ENCODE peak calls at places on chromosome 15, in four cellular contexts. One of them, this sample, is unnamed.

GRCh38 chr15:51223771-51224229 is 114.6 kb downstream of the CYP19A1 start:
- DNase-seq in H1: no peak
- DNase-seq in K562: no peak
- DNase-seq in HepG2: no peak
- DNase-seq in this sample: peak

GRCh38 chr15:92787116-92787515 is 113.0 kb upstream of the CHD2 start:
- DNase-seq in H1: no peak
- DNase-seq in K562: no peak
- DNase-seq in HepG2: no peak
- DNase-seq in this sample: no peak

GRCh38 chr15:90233701-90234518 is at the start of the genes CIB1 and GDPGP1:
- DNase-seq in H1: peak
- DNase-seq in K562: peak
- DNase-seq in HepG2: peak
- DNase-seq in this sample: peak

GRCh38 chr15:74311734-74312444 is 55.6 kb downstream of the CYP11A1 start:
- DNase-seq in H1: no peak
- DNase-seq in K562: peak
- DNase-seq in HepG2: peak
- DNase-seq in this sample: peak

GRCh38 chr15:63950911-63951481 is 95.3 kb downstream of the DAPK2 start:
- DNase-seq in H1: no peak
- DNase-seq in K562: no peak
- DNase-seq in HepG2: no peak
- DNase-seq in this sample: peak

GRCh38 chr15:77632760-77633133 is at the start of gene LINGO1:
- DNase-seq in H1: no peak
- DNase-seq in K562: peak
- DNase-seq in HepG2: no peak
- DNase-seq in this sample: no peak

GRCh38 chr15:37709669-37710068 is 224.8 kb upstream of the TMCO5A start:
- DNase-seq in H1: no peak
- DNase-seq in K562: no peak
- DNase-seq in HepG2: peak
- DNase-seq in this sample: no peak

GRCh38 chr15:89155656-89156055 is 65.7 kb downstream of the RLBP1 start:
- DNase-seq in H1: no peak
- DNase-seq in K562: no peak
- DNase-seq in HepG2: no peak
- DNase-seq in this sample: no peak

GRCh38 chr15:26311710-26312236 is 448.6 kb upstream of the ATP10A start:
- DNase-seq in H1: no peak
- DNase-seq in K562: no peak
- DNase-seq in HepG2: no peak
- DNase-seq in this sample: no peak

GRCh38 chr15:75857886-75858285 is 14.6 kb downstream of the UBE2Q2 start:
- DNase-seq in H1: no peak
- DNase-seq in K562: no peak
- DNase-seq in HepG2: no peak
- DNase-seq in this sample: no peak

GRCh38 chr15:29348308-29348914 is 78.8 kb upstream of the NSMCE3 start:
- DNase-seq in H1: no peak
- DNase-seq in K562: no peak
- DNase-seq in HepG2: no peak
- DNase-seq in this sample: no peak
- H2AFZ ChIP-seq in H1: no peak
- H2AFZ ChIP-seq in K562: no peak
- H2AFZ ChIP-seq in HepG2: no peak
- H2AFZ ChIP-seq in this sample: no peak

DNA sequence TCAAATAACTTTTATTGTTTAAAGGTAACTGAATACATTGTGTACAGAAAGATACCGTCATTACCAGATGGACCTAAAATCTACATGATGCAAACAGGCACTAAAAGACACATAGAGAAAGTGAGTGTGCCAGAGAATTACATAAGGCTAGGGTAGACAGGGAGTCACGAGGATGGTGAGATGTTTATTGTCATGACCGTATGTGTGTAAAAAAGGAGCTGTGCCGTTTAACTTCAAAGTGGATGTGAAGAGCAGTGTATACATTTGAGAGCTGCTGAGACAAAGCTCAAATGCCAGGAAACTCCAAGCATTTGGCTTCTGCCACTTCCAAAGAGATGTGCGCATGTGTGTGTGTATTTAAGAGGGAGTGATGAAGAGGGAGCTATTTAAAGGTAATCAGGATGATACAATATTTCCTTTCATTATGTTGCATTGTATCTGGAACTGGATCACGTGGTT is 51.4 kb upstream of the IGF1R start:
- DNase-seq in H1: no peak
- DNase-seq in K562: no peak
- DNase-seq in HepG2: no peak
- DNase-seq in this sample: no peak
- TF ChIP-seq JUN in H1: no peak
- TF ChIP-seq JUN in K562: no peak
- TF ChIP-seq JUN in HepG2: no peak
- TF ChIP-seq JUN in this sample: no peak

DNA sequence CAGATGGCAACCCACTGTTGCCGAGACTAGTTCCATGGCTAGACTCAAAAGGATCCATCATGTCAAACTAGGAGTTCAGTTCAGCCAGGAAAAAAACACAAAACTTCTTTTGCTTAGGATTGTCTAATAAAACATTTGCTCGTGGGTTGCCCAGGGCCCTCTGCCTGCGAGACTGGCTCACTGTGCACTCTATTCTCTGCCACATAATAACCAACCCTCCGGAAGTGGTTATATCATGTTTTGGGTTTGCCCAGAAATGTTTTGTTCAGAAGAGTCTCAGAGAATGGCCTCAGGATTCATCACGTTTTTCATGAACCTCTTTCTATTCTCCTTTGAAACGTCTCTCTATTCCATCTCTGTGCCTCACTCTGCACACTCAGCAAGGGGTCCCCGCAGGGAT is 216.1 kb downstream of the SV2B start:
- DNase-seq in H1: no peak
- DNase-seq in K562: no peak
- DNase-seq in HepG2: no peak
- DNase-seq in this sample: no peak
- TF ChIP-seq POLR2A in H1: no peak
- TF ChIP-seq POLR2A in K562: no peak
- TF ChIP-seq POLR2A in HepG2: no peak
- TF ChIP-seq POLR2A in this sample: no peak

GRCh38 chr15:28964098-28964497 is 78.3 kb downstream of the APBA2 start:
- DNase-seq in H1: no peak
- DNase-seq in K562: no peak
- DNase-seq in HepG2: no peak
- DNase-seq in this sample: no peak
- H2AFZ ChIP-seq in H1: no peak
- H2AFZ ChIP-seq in K562: no peak
- H2AFZ ChIP-seq in HepG2: no peak
- H2AFZ ChIP-seq in this sample: no peak

GRCh38 chr15:67164401-67164791 is 90.1 kb downstream of the AAGAB start:
- DNase-seq in H1: no peak
- DNase-seq in K562: no peak
- DNase-seq in HepG2: no peak
- DNase-seq in this sample: peak

GRCh38 chr15:67167131-67167530 is 87.3 kb downstream of the AAGAB start:
- DNase-seq in H1: no peak
- DNase-seq in K562: no peak
- DNase-seq in HepG2: no peak
- DNase-seq in this sample: no peak

GRCh38 chr15:67165653-67166260 is 88.7 kb downstream of the AAGAB start:
- DNase-seq in H1: peak
- DNase-seq in K562: no peak
- DNase-seq in HepG2: no peak
- DNase-seq in this sample: peak

GRCh38 chr15:67164811-67165652 is 89.4 kb downstream of the AAGAB start:
- DNase-seq in H1: no peak
- DNase-seq in K562: no peak
- DNase-seq in HepG2: no peak
- DNase-seq in this sample: peak

DNA sequence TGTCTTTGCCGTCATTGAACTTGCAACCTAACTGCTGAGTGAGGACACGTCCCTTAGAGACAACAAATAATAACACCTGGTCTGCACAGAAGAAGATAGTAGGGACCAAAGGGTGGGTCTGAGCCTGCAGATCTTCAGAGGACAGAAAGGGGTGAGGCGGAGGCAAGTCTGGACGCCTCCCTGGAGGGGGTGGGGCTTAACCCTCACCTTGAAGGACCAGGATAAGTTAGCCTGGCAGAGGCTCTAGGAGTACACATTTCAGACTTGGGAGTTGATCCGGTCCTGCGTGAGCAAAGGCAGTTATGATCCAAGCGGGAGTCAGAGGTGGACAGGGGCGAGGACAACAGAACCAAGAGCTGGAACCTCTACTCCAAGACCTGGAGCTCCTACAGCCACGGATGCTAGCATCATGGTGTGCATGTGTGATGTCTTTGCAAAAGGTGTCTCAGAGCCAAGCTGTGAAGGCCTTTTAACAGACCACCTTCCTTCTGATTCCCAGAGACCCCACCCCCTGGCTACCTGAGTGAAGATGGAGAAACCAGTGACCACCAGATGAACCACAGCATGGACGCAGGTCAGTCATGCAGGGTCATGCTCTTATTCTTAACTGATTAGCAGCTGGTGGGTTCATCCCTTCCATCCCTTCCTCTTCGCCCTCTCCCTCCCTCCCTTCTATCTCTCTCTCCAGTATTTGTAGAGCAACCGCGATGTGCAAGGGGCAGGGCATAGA is 88.0 kb downstream of the AAGAB start:
- DNase-seq in H1: no peak
- DNase-seq in K562: no peak
- DNase-seq in HepG2: no peak
- DNase-seq in this sample: no peak
- TF ChIP-seq JUN in H1: no peak
- TF ChIP-seq JUN in K562: no peak
- TF ChIP-seq JUN in HepG2: no peak
- TF ChIP-seq JUN in this sample: no peak

GRCh38 chr15:23565395-23566069 is at the start of gene MKRN3:
- DNase-seq in H1: no peak
- DNase-seq in K562: peak
- DNase-seq in HepG2: peak
- DNase-seq in this sample: peak
- TF ChIP-seq POLR2A in H1: no peak
- TF ChIP-seq POLR2A in K562: peak
- TF ChIP-seq POLR2A in HepG2: no peak
- TF ChIP-seq POLR2A in this sample: no peak

GRCh38 chr15:38736686-38737085 is 172.1 kb upstream of the RASGRP1 start:
- DNase-seq in H1: no peak
- DNase-seq in K562: no peak
- DNase-seq in HepG2: no peak
- DNase-seq in this sample: no peak

GRCh38 chr15:38745611-38746010 is 181.0 kb upstream of the RASGRP1 start:
- DNase-seq in H1: no peak
- DNase-seq in K562: no peak
- DNase-seq in HepG2: no peak
- DNase-seq in this sample: no peak

GRCh38 chr15:38745136-38745535 is 180.5 kb upstream of the RASGRP1 start:
- DNase-seq in H1: no peak
- DNase-seq in K562: no peak
- DNase-seq in HepG2: no peak
- DNase-seq in this sample: no peak

GRCh38 chr15:38740206-38740605 is 175.6 kb upstream of the RASGRP1 start:
- DNase-seq in H1: no peak
- DNase-seq in K562: no peak
- DNase-seq in HepG2: no peak
- DNase-seq in this sample: no peak
- H2AFZ ChIP-seq in H1: no peak
- H2AFZ ChIP-seq in K562: no peak
- H2AFZ ChIP-seq in HepG2: no peak
- H2AFZ ChIP-seq in this sample: no peak

GRCh38 chr15:61655881-61656280 is 404.4 kb downstream of the VPS13C start:
- DNase-seq in H1: no peak
- DNase-seq in K562: no peak
- DNase-seq in HepG2: no peak
- DNase-seq in this sample: no peak
- TF ChIP-seq JUN in H1: no peak
- TF ChIP-seq JUN in K562: no peak
- TF ChIP-seq JUN in HepG2: no peak
- TF ChIP-seq JUN in this sample: no peak

DNA sequence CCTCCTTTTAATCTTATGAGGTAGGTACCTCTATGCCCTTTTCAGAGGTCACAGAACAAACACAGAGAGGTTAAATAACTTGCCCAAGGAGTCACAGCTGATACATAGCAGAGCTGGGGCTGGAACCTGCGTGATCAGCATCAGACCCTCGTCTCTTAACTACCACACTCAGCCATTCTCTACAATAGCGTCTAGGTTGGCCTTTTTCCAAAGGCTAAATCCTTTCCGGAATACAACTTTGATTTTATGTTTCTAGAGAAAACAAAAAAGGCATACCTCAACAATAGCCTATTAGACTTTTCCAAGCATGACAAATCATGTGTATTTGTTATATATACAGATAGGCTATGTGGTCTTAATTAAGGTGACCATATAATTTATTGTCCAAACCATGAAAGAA is 187.2 kb downstream of the RORA start:
- DNase-seq in H1: no peak
- DNase-seq in K562: no peak
- DNase-seq in HepG2: no peak
- DNase-seq in this sample: peak
- TF ChIP-seq POLR2A in H1: no peak
- TF ChIP-seq POLR2A in K562: no peak
- TF ChIP-seq POLR2A in HepG2: no peak
- TF ChIP-seq POLR2A in this sample: no peak

GRCh38 chr15:40906101-40906946 is 12.1 kb downstream of the VPS18 start:
- DNase-seq in H1: peak
- DNase-seq in K562: peak
- DNase-seq in HepG2: peak
- DNase-seq in this sample: peak

GRCh38 chr15:40906947-40907802 is 12.9 kb downstream of the VPS18 start:
- DNase-seq in H1: no peak
- DNase-seq in K562: no peak
- DNase-seq in HepG2: no peak
- DNase-seq in this sample: peak

GRCh38 chr15:40911139-40911538 is 16.9 kb downstream of the VPS18 start:
- DNase-seq in H1: no peak
- DNase-seq in K562: no peak
- DNase-seq in HepG2: no peak
- DNase-seq in this sample: no peak

GRCh38 chr15:40909662-40910625 is 15.7 kb downstream of the VPS18 start:
- DNase-seq in H1: no peak
- DNase-seq in K562: no peak
- DNase-seq in HepG2: peak
- DNase-seq in this sample: no peak

DNA sequence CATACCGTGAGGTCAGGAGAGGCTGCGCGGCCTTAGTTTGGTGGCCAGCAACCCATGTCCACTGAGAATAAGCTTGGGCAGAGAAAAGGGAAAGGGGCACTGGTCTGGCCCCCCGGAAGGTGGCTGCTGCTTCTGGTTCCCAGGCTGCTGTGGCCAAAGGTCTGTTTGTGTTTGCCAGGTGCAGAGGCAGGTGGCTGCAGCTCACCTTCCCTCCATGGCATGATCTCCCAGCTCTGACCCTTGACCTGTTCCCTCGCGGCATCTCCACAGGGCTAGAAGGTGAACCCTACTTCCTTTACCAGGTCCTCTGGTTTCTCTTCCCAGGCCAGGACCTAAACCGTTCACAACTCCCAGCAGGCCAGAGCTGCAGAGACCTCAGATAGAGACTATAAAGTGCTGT is 13.8 kb downstream of the VPS18 start:
- DNase-seq in H1: no peak
- DNase-seq in K562: no peak
- DNase-seq in HepG2: no peak
- DNase-seq in this sample: no peak
- H2AFZ ChIP-seq in H1: no peak
- H2AFZ ChIP-seq in K562: no peak
- H2AFZ ChIP-seq in HepG2: no peak
- H2AFZ ChIP-seq in this sample: no peak

This sample was measured in endothelial cell of umbilical vein.